ENCODE peak calls at places on chromosome 18, in five cellular contexts. J is lower lobe of right lung, P is psoas muscle, I is K562, V is IMR-90. D is an unnamed sample.

GRCh38 chr18:45774065-45774521 is 50.1 kb downstream of the SLC14A1 start:
- ATAC-seq in J (no peak), P (no peak), I (no peak), V (peak), D (no peak)

GRCh38 chr18:3451166-3451988 is 1.4 kb downstream of the TGIF1 start:
- ATAC-seq in J (peak), P (peak), I (peak), V (peak), D (peak)

GRCh38 chr18:56214706-56215105 is 423.7 kb downstream of the TXNL1 start:
- ATAC-seq in J (no peak), P (no peak), I (no peak), V (no peak), D (no peak)

GRCh38 chr18:47226660-47227059 is 24.8 kb downstream of the SKOR2 start:
- ATAC-seq in J (no peak), P (no peak), I (no peak), V (no peak), D (no peak)

GRCh38 chr18:46250812-46251173 is 146.6 kb downstream of the HAUS1 start:
- ATAC-seq in J (peak), P (no peak), I (peak), V (peak), D (no peak)

GRCh38 chr18:55912919-55913318 is 324.9 kb upstream of the TCF4 start:
- ATAC-seq in J (no peak), P (no peak), I (no peak), V (no peak), D (no peak)

GRCh38 chr18:44828080-44828479 is 147.4 kb downstream of the SETBP1 start:
- ATAC-seq in J (no peak), P (no peak), I (no peak), V (no peak), D (no peak)

GRCh38 chr18:45874501-45875184 is 49.2 kb downstream of the SIGLEC15 start:
- ATAC-seq in J (no peak), P (no peak), I (no peak), V (no peak), D (no peak)

GRCh38 chr18:23725351-23725750 is 36.1 kb downstream of the LAMA3 start:
- ATAC-seq in J (peak), P (no peak), I (no peak), V (no peak), D (no peak)

GRCh38 chr18:63091671-63092364 is 227.8 kb downstream of the BCL2 start:
- ATAC-seq in J (no peak), P (peak), I (no peak), V (no peak), D (no peak)

GRCh38 chr18:44946529-44947113 is 265.9 kb downstream of the SETBP1 start:
- ATAC-seq in J (no peak), P (no peak), I (no peak), V (no peak), D (no peak)

GRCh38 chr18:5488844-5489243 is 55.0 kb downstream of the EPB41L3 start:
- ATAC-seq in J (no peak), P (no peak), I (no peak), V (peak), D (peak)

GRCh38 chr18:35695384-35695783 is 113.8 kb downstream of the GALNT1 start:
- ATAC-seq in J (no peak), P (no peak), I (no peak), V (no peak), D (no peak)

GRCh38 chr18:6719914-6720692 is 9.4 kb upstream of the ARHGAP28 start:
- ATAC-seq in J (no peak), P (no peak), I (peak), V (no peak), D (no peak)

GRCh38 chr18:9991021-9992000 is 77.5 kb downstream of the VAPA start:
- ATAC-seq in J (no peak), P (no peak), I (no peak), V (no peak), D (no peak)

GRCh38 chr18:63205791-63206252 is 113.7 kb downstream of the BCL2 start:
- ATAC-seq in J (no peak), P (no peak), I (peak), V (no peak), D (no peak)

GRCh38 chr18:79588636-79589481 is 90.7 kb upstream of the CTDP1 start:
- ATAC-seq in J (peak), P (peak), I (no peak), V (peak), D (peak)

GRCh38 chr18:46034230-46034629 is 37.8 kb downstream of the PSTPIP2 start:
- ATAC-seq in J (peak), P (no peak), I (no peak), V (no peak), D (no peak)

GRCh38 chr18:63157293-63158011 is 162.1 kb downstream of the BCL2 start:
- ATAC-seq in J (no peak), P (no peak), I (no peak), V (no peak), D (no peak)

GRCh38 chr18:68861365-68861764 is 63.5 kb downstream of the CCDC102B start:
- ATAC-seq in J (no peak), P (no peak), I (no peak), V (no peak), D (no peak)

GRCh38 chr18:62925031-62925688 is 209.8 kb downstream of the PHLPP1 start:
- ATAC-seq in J (no peak), P (no peak), I (no peak), V (no peak), D (no peak)

GRCh38 chr18:58314284-58314683 is 270.3 kb downstream of the NEDD4L start:
- ATAC-seq in J (peak), P (peak), I (peak), V (peak), D (peak)
- H3K27ac ChIP-seq in J (peak), P (peak), I (no peak), V (peak), D (peak)

GRCh38 chr18:26863921-26864497 is 1.5 kb downstream of the AQP4 start:
- ATAC-seq in J (peak), P (peak), I (no peak), V (no peak), D (no peak)

GRCh38 chr18:26869640-26870039 is 4.1 kb upstream of the AQP4 start:
- ATAC-seq in J (no peak), P (no peak), I (no peak), V (no peak), D (no peak)

GRCh38 chr18:26865557-26865956 is at the start of gene AQP4:
- ATAC-seq in J (peak), P (peak), I (no peak), V (no peak), D (no peak)

GRCh38 chr18:26864658-26865057 is 849 bp downstream of the AQP4 start:
- ATAC-seq in J (peak), P (no peak), I (no peak), V (no peak), D (no peak)

GRCh38 chr18:26868968-26869586 is 3.6 kb upstream of the AQP4 start:
- ATAC-seq in J (no peak), P (no peak), I (no peak), V (no peak), D (no peak)
- H3K27ac ChIP-seq in J (peak), P (peak), I (no peak), V (no peak), D (no peak)

GRCh38 chr18:26863122-26863879 is 2.2 kb downstream of the AQP4 start:
- ATAC-seq in J (peak), P (peak), I (no peak), V (no peak), D (peak)

GRCh38 chr18:26862084-26862483 is 3.4 kb downstream of the AQP4 start:
- ATAC-seq in J (no peak), P (no peak), I (no peak), V (no peak), D (no peak)

GRCh38 chr18:26867471-26867870 is 2.0 kb upstream of the AQP4 start:
- ATAC-seq in J (no peak), P (no peak), I (no peak), V (no peak), D (no peak)
- H3K27ac ChIP-seq in J (peak), P (peak), I (no peak), V (no peak), D (no peak)

GRCh38 chr18:11885278-11885991 is 22.7 kb downstream of the MPPE1 start:
- ATAC-seq in J (no peak), P (no peak), I (no peak), V (no peak), D (no peak)
- H3K27ac ChIP-seq in J (no peak), P (no peak), I (no peak), V (no peak), D (no peak)

DNA sequence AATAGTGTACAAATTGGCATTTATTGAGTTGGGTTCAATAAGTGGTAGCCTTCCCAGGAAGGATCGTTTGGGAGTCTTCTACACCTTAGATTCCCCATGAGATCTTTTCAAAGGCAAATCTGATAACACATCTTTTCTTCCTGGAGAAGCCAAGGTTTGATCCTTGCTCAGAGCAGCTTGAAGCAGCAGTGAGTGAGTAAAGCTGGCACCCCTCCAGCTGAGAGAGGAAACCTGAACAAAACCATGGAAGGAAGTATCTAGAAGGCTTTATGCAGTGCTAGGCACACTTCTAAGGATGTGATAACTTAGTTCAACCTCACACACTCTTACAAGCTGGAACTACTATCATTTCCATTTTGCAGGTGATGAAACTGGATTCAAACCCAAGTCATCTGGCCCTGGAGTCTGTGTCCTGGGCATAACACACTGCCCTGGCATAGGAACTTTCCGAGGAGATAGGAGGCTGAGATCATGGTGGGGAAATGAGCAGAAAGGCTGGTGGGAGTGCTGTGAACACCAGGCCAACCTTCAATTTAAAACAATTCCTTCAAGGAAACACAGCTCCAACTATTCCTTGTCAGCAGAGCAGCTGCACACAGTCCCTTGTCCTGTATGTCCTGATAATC is 71.3 kb downstream of the CTAGE1 start:
- ATAC-seq in J (peak), P (no peak), I (no peak), V (peak), D (no peak)
- H3K27ac ChIP-seq in J (peak), P (peak), I (no peak), V (peak), D (peak)

DNA sequence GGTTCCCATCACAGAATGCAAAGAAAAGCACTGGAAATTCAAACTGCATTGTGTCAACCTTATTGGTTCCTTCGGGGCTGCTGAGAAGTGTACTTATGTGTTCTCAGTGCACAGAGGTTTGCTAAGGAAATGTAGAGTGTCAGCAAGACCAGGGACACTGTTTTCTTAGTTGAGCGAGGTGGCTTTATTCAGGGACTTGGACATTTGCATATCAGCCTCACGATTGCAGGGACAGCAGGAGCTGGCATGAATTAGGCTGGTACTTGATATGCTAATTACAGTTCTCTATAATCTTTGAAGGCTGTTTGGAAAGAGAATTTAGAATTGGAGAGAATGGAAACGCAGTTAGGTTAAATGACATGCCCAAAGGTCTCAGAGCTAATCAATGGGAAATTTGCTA is 18.8 kb upstream of the MTCL1 start:
- ATAC-seq in J (no peak), P (no peak), I (no peak), V (no peak), D (no peak)
- H3K27ac ChIP-seq in J (no peak), P (no peak), I (no peak), V (no peak), D (no peak)

DNA sequence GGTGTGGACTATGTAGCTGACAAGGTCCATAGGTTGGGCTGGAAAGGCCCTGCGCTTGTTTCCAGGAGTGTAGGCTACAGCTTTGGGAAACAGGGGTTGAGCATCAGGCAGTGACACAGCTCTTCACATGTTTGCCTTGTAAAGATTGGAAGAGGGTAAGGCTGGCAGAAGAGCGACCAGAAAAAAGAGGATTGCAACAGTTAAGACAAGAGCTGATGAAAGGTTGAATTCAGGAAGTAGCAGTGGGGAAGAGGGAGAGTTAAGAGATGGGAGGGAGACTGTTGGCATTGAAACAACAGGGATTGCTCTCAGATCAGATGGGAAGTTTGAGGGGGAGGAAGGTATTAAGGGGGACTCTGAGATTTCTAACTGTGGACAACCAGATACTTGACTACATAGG is 97.0 kb downstream of the CTAGE1 start:
- ATAC-seq in J (no peak), P (no peak), I (no peak), V (no peak), D (no peak)
- H3K27ac ChIP-seq in J (no peak), P (no peak), I (no peak), V (no peak), D (no peak)

GRCh38 chr18:58992301-58993231 is 127.9 kb downstream of the ZNF532 start:
- ATAC-seq in J (no peak), P (no peak), I (no peak), V (peak), D (no peak)
- H3K27ac ChIP-seq in J (peak), P (peak), I (no peak), V (peak), D (peak)